ENCODE peak calls at places on chromosomes 5 and 9, in seven cellular contexts. P, N, Q, R, V, F and Y are unnamed samples.

GRCh38 chr5:91562922-91563321 is 179.8 kb upstream of the ARRDC3 start:
- DNase-seq in F (no peak), R (no peak), V (no peak), Q (no peak), N (no peak), P (no peak), Y (no peak)

GRCh38 chr9:78775889-78776288 is 479.0 kb downstream of the PSAT1 start:
- DNase-seq in N (peak), R (no peak), F (no peak), V (no peak), Q (no peak), P (no peak), Y (no peak)

GRCh38 chr5:171961117-171961516 is 45.3 kb downstream of the FBXW11 start:
- DNase-seq in R (no peak), F (no peak), Q (peak), N (no peak), P (no peak), V (peak), Y (no peak)

GRCh38 chr9:129282308-129283211 is 104.5 kb upstream of the IER5L start:
- DNase-seq in N (no peak), F (no peak), V (no peak), R (no peak), Q (peak), P (no peak), Y (no peak)

GRCh38 chr9:106334081-106334480 is 528.9 kb upstream of the ZNF462 start:
- DNase-seq in P (no peak), F (no peak), N (no peak), R (no peak), V (no peak), Q (no peak), Y (no peak)

GRCh38 chr9:78031271-78031825 is at the start of gene GNAQ:
- DNase-seq in V (peak), R (peak), Q (peak), F (peak), N (no peak), P (no peak), Y (no peak)

GRCh38 chr5:1216918-1217295 is 8.3 kb upstream of the SLC6A18 start:
- DNase-seq in P (no peak), Q (no peak), V (no peak), R (no peak), N (no peak), F (no peak), Y (no peak)

GRCh38 chr5:160450164-160450932 is 28.7 kb downstream of the PTTG1 start:
- DNase-seq in Q (no peak), P (no peak), R (no peak), F (no peak), V (no peak), N (peak), Y (no peak)

GRCh38 chr9:129058965-129059795 is 21.7 kb upstream of the DOLPP1 start:
- DNase-seq in F (peak), N (no peak), Q (no peak), R (no peak), V (no peak), P (peak), Y (no peak)

GRCh38 chr5:149677721-149678120 is 52.4 kb upstream of the PPARGC1B start:
- DNase-seq in P (no peak), R (peak), V (no peak), Q (no peak), N (no peak), F (no peak), Y (no peak)

GRCh38 chr9:14661421-14662059 is 31.7 kb downstream of the ZDHHC21 start:
- DNase-seq in R (no peak), F (peak), V (no peak), N (no peak), P (peak), Q (no peak), Y (no peak)

GRCh38 chr9:110088099-110088498 is 119.9 kb downstream of the C9orf152 start:
- DNase-seq in Q (no peak), P (no peak), N (no peak), F (no peak), R (no peak), V (no peak), Y (no peak)

GRCh38 chr5:170740586-170741205 is 42.8 kb upstream of the GABRP start:
- DNase-seq in P (no peak), F (no peak), Q (no peak), R (no peak), N (no peak), V (no peak), Y (no peak)

GRCh38 chr5:136086776-136087566 is 45.7 kb upstream of the SMAD5 start:
- DNase-seq in Q (no peak), R (no peak), V (no peak), N (no peak), P (no peak), F (no peak), Y (no peak)

GRCh38 chr5:36392818-36393217 is 91.1 kb upstream of the RANBP3L start:
- DNase-seq in V (no peak), Q (no peak), R (no peak), P (no peak), N (peak), F (peak), Y (no peak)

GRCh38 chr5:174572591-174572990 is 151.8 kb upstream of the MSX2 start:
- DNase-seq in R (no peak), F (no peak), N (no peak), Q (no peak), P (no peak), V (no peak), Y (no peak)

GRCh38 chr5:124866355-124867063 is 120.1 kb upstream of the ZNF608 start:
- DNase-seq in F (no peak), N (no peak), Q (no peak), V (no peak), P (no peak), R (no peak), Y (no peak)

GRCh38 chr5:163571755-163572154 is 66.3 kb downstream of the MAT2B start:
- DNase-seq in N (peak), R (no peak), P (peak), Q (no peak), F (peak), V (no peak), Y (peak)

GRCh38 chr9:36135791-36136276 is 699 bp upstream of the GLIPR2 start:
- DNase-seq in V (no peak), R (no peak), F (no peak), Q (no peak), P (no peak), N (no peak), Y (no peak)

GRCh38 chr9:129597355-129598088 is 23.4 kb downstream of the C9orf50 start:
- DNase-seq in F (peak), P (peak), R (peak), Q (no peak), N (peak), V (peak), Y (no peak)

GRCh38 chr9:70169222-70169621 is 89.6 kb upstream of the SMC5 start:
- DNase-seq in R (no peak), Q (no peak), N (no peak), F (no peak), V (no peak), P (no peak), Y (no peak)

GRCh38 chr5:149464796-149465489 is 85.9 kb upstream of the IL17B start:
- DNase-seq in P (no peak), N (peak), Q (no peak), F (peak), R (peak), V (no peak), Y (no peak)

GRCh38 chr5:176611435-176611834 is 1.5 kb upstream of the GPRIN1 start:
- DNase-seq in R (peak), F (peak), V (peak), Q (peak), P (peak), N (peak), Y (peak)

GRCh38 chr9:37286530-37287175 is 135.8 kb upstream of the GRHPR start:
- DNase-seq in N (no peak), V (no peak), Q (no peak), P (no peak), R (no peak), F (no peak), Y (no peak)

GRCh38 chr9:68847765-68848164 is 142.7 kb downstream of the PIP5K1B start:
- DNase-seq in V (no peak), R (no peak), P (no peak), F (no peak), Q (no peak), N (no peak), Y (no peak)

GRCh38 chr5:173328896-173329369 is 719 bp upstream of the STC2 start:
- DNase-seq in F (peak), V (peak), R (no peak), Q (peak), N (peak), P (no peak), Y (no peak)

GRCh38 chr5:80755634-80756033 is 100.9 kb upstream of the DHFR start:
- DNase-seq in R (no peak), V (peak), P (no peak), N (no peak), F (no peak), Q (no peak), Y (no peak)

GRCh38 chr9:22992781-22993180 is 546.2 kb downstream of the DMRTA1 start:
- DNase-seq in R (no peak), V (no peak), F (no peak), P (no peak), N (no peak), Q (no peak), Y (no peak)

GRCh38 chr9:115980502-115980901 is 173.1 kb upstream of the PAPPA start:
- DNase-seq in R (no peak), Q (no peak), F (no peak), V (no peak), N (no peak), P (no peak), Y (no peak)